ENCODE peak calls at places on chromosomes 11 and 22, in five cellular contexts. I, J, E, K and L are unnamed samples. For H3K4me1, the result is how much of the 10 kb centered on the place peaks cover.

GRCh38 chr11:78344676-78345075 is 72.9 kb downstream of the GAB2 start:
- DNase-seq in I (no peak), J (no peak), E (no peak), K (no peak), L (no peak)

GRCh38 chr11:93216511-93217121 is 18.8 kb upstream of the SLC36A4 start:
- DNase-seq in I (peak), J (no peak), E (no peak), K (no peak), L (no peak)

GRCh38 chr11:12995211-12995610 is 13.9 kb upstream of the RASSF10 start:
- DNase-seq in I (no peak), J (no peak), E (peak), K (no peak), L (no peak)

GRCh38 chr11:15956302-15956701 is 400.0 kb downstream of the SOX6 start:
- DNase-seq in I (no peak), J (no peak), E (no peak), K (no peak), L (no peak)

GRCh38 chr11:62669420-62670161 is 1.9 kb upstream of the UQCC3 start:
- DNase-seq in I (peak), J (no peak), E (no peak), K (peak), L (no peak)

GRCh38 chr11:73221451-73221850 is 3.4 kb downstream of the P2RY2 start:
- DNase-seq in I (no peak), J (no peak), E (no peak), K (no peak), L (no peak)

GRCh38 chr11:19680824-19681368 is 31.7 kb upstream of the NAV2 start:
- DNase-seq in I (no peak), J (no peak), E (no peak), K (no peak), L (no peak)

GRCh38 chr11:106986261-106986660 is 32.0 kb downstream of the GUCY1A2 start:
- DNase-seq in I (no peak), J (no peak), E (peak), K (no peak), L (no peak)

GRCh38 chr11:6312106-6312505 is 8.2 kb downstream of the CAVIN3 start:
- DNase-seq in I (no peak), J (no peak), E (no peak), K (no peak), L (no peak)

GRCh38 chr11:42237701-42238235 is 778.3 kb upstream of the LRRC4C start:
- DNase-seq in I (no peak), J (no peak), E (no peak), K (no peak), L (no peak)

GRCh38 chr11:126927628-126928027 is 72.9 kb downstream of the KIRREL3 start:
- DNase-seq in I (no peak), J (peak), E (no peak), K (no peak), L (no peak)

GRCh38 chr22:39596601-39597000 is 26.0 kb downstream of the CACNA1I start:
- DNase-seq in I (no peak), J (no peak), E (no peak), K (no peak), L (no peak)

GRCh38 chr11:119421941-119422504 is 949 bp downstream of the THY1 start:
- DNase-seq in I (no peak), J (peak), E (peak), K (no peak), L (no peak)

GRCh38 chr11:118153516-118153915 is 893 bp upstream of the SCN4B start:
- DNase-seq in I (no peak), J (no peak), E (no peak), K (no peak), L (no peak)

GRCh38 chr22:19878461-19879247 is 24.0 kb upstream of the GNB1L start:
- DNase-seq in I (no peak), J (peak), E (peak), K (peak), L (no peak)

GRCh38 chr11:62665630-62666258 is 632 bp downstream of the CSKMT start:
- DNase-seq in I (peak), J (peak), E (peak), K (peak), L (peak)

GRCh38 chr11:43503417-43503816 is 144.7 kb downstream of the TTC17 start:
- DNase-seq in I (no peak), J (no peak), E (no peak), K (no peak), L (no peak)

GRCh38 chr11:59172345-59173079 is 580 bp downstream of the DTX4 start:
- DNase-seq in I (peak), J (peak), E (no peak), K (peak), L (no peak)

GRCh38 chr11:76808996-76809395 is 25.8 kb downstream of the TSKU start:
- DNase-seq in I (peak), J (no peak), E (no peak), K (no peak), L (no peak)

DNA sequence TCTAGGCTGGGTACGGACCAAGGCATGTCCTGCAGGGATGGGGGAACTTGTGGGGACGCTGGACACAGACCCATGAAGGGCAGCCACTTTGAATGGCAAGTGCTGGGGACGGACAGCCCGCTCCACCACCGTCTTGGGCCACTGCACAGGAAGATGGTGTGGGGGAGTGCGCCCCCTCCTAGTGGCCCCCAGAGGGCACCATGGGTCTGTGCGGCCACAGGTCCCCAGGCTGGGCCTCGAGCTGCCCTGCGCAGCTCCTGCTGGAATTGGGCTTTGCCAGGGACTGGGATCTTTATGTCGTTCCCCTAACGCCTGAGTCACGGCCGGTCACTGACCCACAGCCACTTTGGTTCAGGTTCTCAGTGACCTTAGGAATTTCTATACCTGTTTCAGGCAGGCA is 44.4 kb downstream of the NAT10 start:
- DNase-seq in I (no peak), J (no peak), E (peak), K (no peak), L (no peak)
- TF ChIP-seq CTCF in I (no peak), J (no peak), E (peak), K (peak), L (no peak)

GRCh38 chr11:26626346-26626745 is 54.3 kb upstream of the MUC15 start:
- DNase-seq in I (no peak), J (no peak), E (peak), K (no peak), L (no peak)
- H3K4me1 ChIP-seq in I (under half), J (under half), E (under half), K (under half), L (under half)

DNA sequence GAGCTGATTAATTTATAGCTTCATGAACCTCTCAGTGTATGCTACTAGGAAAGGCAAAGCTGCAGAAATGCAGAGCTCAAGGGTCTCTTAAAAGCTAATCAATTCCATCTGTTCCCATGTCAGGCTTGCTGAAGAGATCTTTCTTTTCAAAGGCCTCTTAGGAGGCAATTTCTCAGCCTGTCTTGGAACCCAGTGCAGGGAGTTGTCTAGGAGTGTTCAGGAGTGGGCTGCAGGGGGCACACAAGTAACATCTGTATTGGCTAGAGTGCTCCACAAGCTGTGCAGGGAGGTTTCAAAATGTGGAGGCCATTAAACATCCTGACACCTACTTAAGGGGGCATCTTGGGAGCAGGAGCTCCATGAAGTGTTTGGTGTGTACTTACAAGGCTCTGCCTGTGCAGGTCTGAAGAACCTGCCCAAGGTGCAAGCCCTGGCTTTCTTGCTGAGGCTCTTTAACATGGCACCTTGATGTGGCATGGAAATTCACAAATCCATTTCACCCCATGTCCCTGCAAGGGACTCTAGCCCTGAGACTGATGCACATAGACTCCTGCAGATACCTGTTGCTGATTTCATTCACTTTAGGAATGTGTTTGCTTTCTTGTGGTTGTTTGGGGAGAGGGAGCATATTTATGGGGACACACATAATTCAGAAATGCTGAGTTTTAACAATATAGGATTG is 134.7 kb downstream of the ME3 start:
- DNase-seq in I (no peak), J (no peak), E (peak), K (no peak), L (no peak)
- TF ChIP-seq CTCF in I (no peak), J (no peak), E (no peak), K (no peak), L (no peak)

DNA sequence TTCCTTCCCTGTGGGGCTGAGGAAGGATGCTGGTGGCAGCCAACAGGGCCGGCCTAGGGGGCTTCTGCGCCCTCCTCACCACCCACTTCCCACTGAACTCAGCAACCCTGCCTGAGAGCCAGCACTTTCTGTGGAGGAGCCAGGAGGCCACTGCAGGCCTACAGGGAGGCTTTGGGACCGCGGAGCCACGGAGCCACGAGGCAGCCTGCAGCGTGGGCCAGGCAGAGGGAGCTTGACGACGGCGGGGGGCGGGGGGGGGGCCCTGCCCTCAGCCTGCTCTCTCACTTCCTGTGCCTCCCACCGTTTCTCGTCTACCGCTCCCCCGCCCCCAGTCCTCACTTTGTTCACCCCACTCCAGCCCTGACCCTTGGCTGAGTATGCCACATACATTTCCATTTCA is 73.7 kb upstream of the LMO1 start:
- DNase-seq in I (no peak), J (no peak), E (no peak), K (no peak), L (no peak)
- H3K4me1 ChIP-seq in I (under half), J (under half), E (under half), K (under half), L (under half)

DNA sequence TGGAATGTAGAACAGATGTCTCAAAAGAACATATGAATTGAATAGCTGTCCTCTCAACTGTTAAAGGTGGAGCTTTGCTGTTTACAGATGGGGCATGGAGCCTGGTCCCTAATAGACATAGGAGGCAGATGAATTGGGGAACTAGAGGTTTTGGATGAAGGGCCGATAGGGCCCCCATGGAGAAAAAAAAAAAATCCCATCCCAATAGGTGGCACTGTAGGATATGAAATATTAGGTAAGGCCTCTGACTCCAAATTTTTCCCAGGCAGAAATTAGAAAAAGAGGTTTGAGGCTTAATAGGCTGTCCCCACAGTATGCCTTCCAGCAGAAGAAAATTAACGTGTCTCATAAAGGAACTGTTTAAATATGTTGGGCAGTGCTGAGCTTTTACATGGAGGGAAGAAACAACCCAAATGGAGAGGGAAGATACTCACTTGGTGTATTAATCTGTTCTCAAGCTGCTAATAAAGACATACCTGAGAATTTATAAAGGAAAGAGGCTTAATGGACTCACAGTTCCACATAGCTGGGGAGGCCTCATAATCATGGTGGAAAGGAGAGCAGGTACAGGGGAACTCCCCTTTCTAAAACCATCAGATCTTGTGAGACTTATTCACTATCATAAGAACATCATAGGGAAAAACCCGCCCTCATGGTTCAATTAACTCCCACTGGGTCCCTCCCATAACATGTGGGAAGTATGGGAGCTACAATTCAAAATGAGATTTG is 30.1 kb upstream of the TMEM45B start:
- DNase-seq in I (no peak), J (no peak), E (peak), K (no peak), L (no peak)
- TF ChIP-seq CTCF in I (peak), J (peak), E (no peak), K (peak), L (peak)

GRCh38 chr22:28909375-28909774 is 26.0 kb downstream of the ZNRF3 start:
- DNase-seq in I (no peak), J (no peak), E (no peak), K (no peak), L (no peak)

GRCh38 chr22:28906312-28906711 is 22.9 kb downstream of the ZNRF3 start:
- DNase-seq in I (no peak), J (no peak), E (no peak), K (no peak), L (no peak)

GRCh38 chr22:28905433-28905832 is 22.1 kb downstream of the ZNRF3 start:
- DNase-seq in I (no peak), J (no peak), E (no peak), K (no peak), L (no peak)

GRCh38 chr22:28904211-28904808 is 20.9 kb downstream of the ZNRF3 start:
- DNase-seq in I (no peak), J (no peak), E (peak), K (no peak), L (peak)

DNA sequence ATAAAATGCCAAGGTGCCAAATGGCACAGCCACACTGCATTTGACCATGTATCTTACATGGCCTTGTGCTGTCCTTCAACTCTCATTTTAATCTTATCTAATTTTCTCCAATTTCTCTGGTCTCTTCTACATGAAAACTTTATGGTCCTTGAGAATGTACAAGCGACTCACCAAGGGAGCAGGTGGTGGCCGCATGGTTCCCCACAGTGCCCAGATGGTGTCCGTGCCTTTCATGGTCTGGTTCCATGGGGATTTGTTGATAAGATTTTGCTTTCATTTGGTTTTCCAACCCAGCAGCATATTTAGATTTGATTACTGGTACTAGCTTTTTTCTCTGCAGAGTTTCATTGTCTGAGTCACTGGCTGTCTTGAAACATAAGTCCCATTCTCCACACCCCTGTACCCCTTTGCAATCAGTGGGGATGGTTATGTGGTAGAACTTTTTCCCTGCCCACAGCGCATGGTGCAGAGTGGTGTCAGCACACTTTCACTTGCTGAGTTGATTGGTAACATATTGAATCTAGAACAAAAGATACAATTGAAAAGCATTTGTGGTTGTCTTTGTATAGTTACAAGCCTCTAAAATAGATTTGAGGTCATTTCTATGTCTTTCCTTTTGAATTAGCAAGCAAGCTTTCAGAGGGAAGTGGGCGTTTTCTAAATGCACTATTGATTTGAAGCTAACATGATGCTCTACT is 24.1 kb downstream of the ZNRF3 start:
- DNase-seq in I (no peak), J (no peak), E (no peak), K (no peak), L (no peak)
- H3K4me1 ChIP-seq in I (under half), J (half or more), E (under half), K (under half), L (under half)

GRCh38 chr22:27409299-27409698 is 392.3 kb downstream of the MN1 start:
- DNase-seq in I (no peak), J (no peak), E (peak), K (no peak), L (no peak)
- TF ChIP-seq CTCF in I (no peak), J (no peak), E (no peak), K (no peak), L (no peak)